ENCODE peak calls at places on chromosomes 12 and 14, in seven cellular contexts. L is mesothelial cell of epicardium, N is left kidney, U is left ventricle myocardium inferior, H is right cardiac atrium, T is HTR-8/SVneo, Q is H4. E is an unnamed sample.

GRCh38 chr12:115941362-115941761 is 336.1 kb downstream of the MED13L start:
- DNase-seq in L (no peak), N (no peak), U (no peak), H (no peak), T (no peak), Q (peak), E (no peak)

GRCh38 chr14:93525691-93526451 is 95.1 kb downstream of the UNC79 start:
- DNase-seq in L (no peak), N (no peak), U (no peak), H (no peak), T (no peak), Q (no peak), E (no peak)

GRCh38 chr12:5589055-5589454 is 157.1 kb downstream of the NTF3 start:
- DNase-seq in L (no peak), N (peak), U (no peak), H (no peak), T (no peak), Q (no peak), E (no peak)

GRCh38 chr12:89695830-89696229 is 12.8 kb downstream of the ATP2B1 start:
- DNase-seq in L (no peak), N (no peak), U (no peak), H (no peak), T (no peak), Q (no peak), E (no peak)

GRCh38 chr14:85501751-85502150 is 28.2 kb upstream of the FLRT2 start:
- DNase-seq in L (no peak), N (no peak), U (no peak), H (no peak), T (no peak), Q (no peak), E (no peak)

GRCh38 chr14:26204362-26204953 is 393.4 kb downstream of the NOVA1 start:
- DNase-seq in L (no peak), N (no peak), U (no peak), H (no peak), T (no peak), Q (no peak), E (peak)

GRCh38 chr12:93601591-93601990 is 29.1 kb downstream of the SOCS2 start:
- DNase-seq in L (no peak), N (no peak), U (no peak), H (no peak), T (no peak), Q (no peak), E (no peak)

GRCh38 chr14:98237939-98238338 is 1034.1 kb downstream of the BCL11B start:
- DNase-seq in L (no peak), N (no peak), U (no peak), H (no peak), T (no peak), Q (no peak), E (no peak)

GRCh38 chr12:31600252-31600651 is 9.3 kb upstream of the DENND5B start:
- DNase-seq in L (no peak), N (no peak), U (no peak), H (no peak), T (no peak), Q (no peak), E (no peak)

GRCh38 chr12:128365831-128366231 is 98.9 kb downstream of the TMEM132C start:
- DNase-seq in L (peak), N (peak), U (no peak), H (peak), T (no peak), Q (no peak), E (peak)

GRCh38 chr12:65824314-65824563 is at the start of gene HMGA2:
- DNase-seq in L (no peak), N (peak), U (no peak), H (no peak), T (no peak), Q (no peak), E (no peak)

GRCh38 chr14:56490379-56490778 is 89.2 kb upstream of the TMEM260 start:
- DNase-seq in L (no peak), N (peak), U (no peak), H (no peak), T (peak), Q (peak), E (no peak)

GRCh38 chr14:90903101-90903500 is 86.9 kb upstream of the TTC7B start:
- DNase-seq in L (no peak), N (peak), U (no peak), H (no peak), T (peak), Q (peak), E (peak)

GRCh38 chr12:103053089-103053488 is 95.6 kb downstream of the ASCL1 start:
- DNase-seq in L (no peak), N (no peak), U (no peak), H (no peak), T (no peak), Q (no peak), E (no peak)

GRCh38 chr12:31369712-31370521 is 44.0 kb upstream of the SINHCAF start:
- DNase-seq in L (no peak), N (peak), U (peak), H (no peak), T (no peak), Q (no peak), E (peak)

E was measured in testis.